ENCODE peak calls at places on chromosomes 5 and 9, in nine cellular contexts. X is ovary, B is H1, D is sigmoid colon, F is stomach, Y is tibial nerve, P is SK-N-SH, Q is K562, I is transverse colon. G is an unnamed sample.

GRCh38 chr5:57066921-57067914 is 106.6 kb upstream of the GPBP1 start:
- DNase-seq in X (no peak), B (no peak), D (no peak), F (no peak), Y (no peak), P (no peak), Q (peak; percentile 42), I (no peak), G (no peak)

GRCh38 chr5:92634883-92635282 is 946.1 kb downstream of the NR2F1-AS1 start:
- DNase-seq in X (no peak), B (no peak), D (no peak), F (no peak), Y (no peak), P (no peak), Q (no peak), I (peak; percentile 7), G (no peak)

GRCh38 chr9:16221822-16222547 is 648.5 kb downstream of the BNC2 start:
- DNase-seq in X (no peak), B (no peak), D (no peak), F (no peak), Y (no peak), P (no peak), Q (no peak), I (no peak), G (no peak)

GRCh38 chr9:98957826-98958225 is 14.1 kb downstream of the COL15A1 start:
- DNase-seq in X (peak; percentile 55), B (no peak), D (no peak), F (no peak), Y (no peak), P (no peak), Q (no peak), I (no peak), G (no peak)

GRCh38 chr5:20286512-20286911 is 298.5 kb upstream of the CDH18 start:
- DNase-seq in X (no peak), B (no peak), D (no peak), F (no peak), Y (no peak), P (no peak), Q (no peak), I (no peak), G (no peak)

GRCh38 chr5:151682751-151683331 is 3.9 kb downstream of the SPARC start:
- DNase-seq in X (peak; percentile 72), B (no peak), D (no peak), F (no peak), Y (no peak), P (no peak), Q (no peak), I (no peak), G (no peak)

GRCh38 chr5:66565878-66566277 is 30.3 kb upstream of the MAST4 start:
- DNase-seq in X (no peak), B (no peak), D (no peak), F (no peak), Y (no peak), P (no peak), Q (no peak), I (no peak), G (no peak)

GRCh38 chr9:95822583-95823431 is 52.7 kb upstream of the ERCC6L2 start:
- DNase-seq in X (no peak), B (no peak), D (no peak), F (no peak), Y (no peak), P (no peak), Q (no peak), I (no peak), G (no peak)

GRCh38 chr5:55564716-55565115 is 30.0 kb upstream of the PLPP1 start:
- DNase-seq in X (no peak), B (no peak), D (no peak), F (no peak), Y (no peak), P (no peak), Q (no peak), I (no peak), G (no peak)

GRCh38 chr5:109907751-109908150 is 218.0 kb downstream of the MAN2A1 start:
- DNase-seq in X (no peak), B (no peak), D (no peak), F (no peak), Y (peak; percentile 23), P (no peak), Q (no peak), I (no peak), G (no peak)

GRCh38 chr9:14313378-14313940 is 482 bp downstream of the NFIB start:
- DNase-seq in X (no peak), B (no peak), D (no peak), F (peak; percentile 38), Y (no peak), P (no peak), Q (peak; percentile 8), I (peak; percentile 33), G (no peak)

GRCh38 chr5:141747152-141747640 is 65.2 kb upstream of the ARAP3 start:
- DNase-seq in X (peak; percentile 47), B (peak; percentile 50), D (peak; percentile 87), F (peak; percentile 78), Y (peak; percentile 53), P (peak; percentile 91), Q (peak; percentile 25), I (peak; percentile 51), G (no peak)

GRCh38 chr9:80059979-80060378 is 488.2 kb downstream of the TLE4 start:
- DNase-seq in X (no peak), B (no peak), D (no peak), F (no peak), Y (no peak), P (no peak), Q (no peak), I (no peak), G (no peak)

GRCh38 chr5:16862777-16863176 is 73.3 kb downstream of the MYO10 start:
- DNase-seq in X (no peak), B (no peak), D (no peak), F (no peak), Y (no peak), P (no peak), Q (no peak), I (no peak), G (no peak)

GRCh38 chr5:95817430-95817829 is 5.1 kb downstream of the GLRX start:
- DNase-seq in X (no peak), B (no peak), D (no peak), F (no peak), Y (no peak), P (no peak), Q (no peak), I (peak; percentile 58), G (no peak)

DNA sequence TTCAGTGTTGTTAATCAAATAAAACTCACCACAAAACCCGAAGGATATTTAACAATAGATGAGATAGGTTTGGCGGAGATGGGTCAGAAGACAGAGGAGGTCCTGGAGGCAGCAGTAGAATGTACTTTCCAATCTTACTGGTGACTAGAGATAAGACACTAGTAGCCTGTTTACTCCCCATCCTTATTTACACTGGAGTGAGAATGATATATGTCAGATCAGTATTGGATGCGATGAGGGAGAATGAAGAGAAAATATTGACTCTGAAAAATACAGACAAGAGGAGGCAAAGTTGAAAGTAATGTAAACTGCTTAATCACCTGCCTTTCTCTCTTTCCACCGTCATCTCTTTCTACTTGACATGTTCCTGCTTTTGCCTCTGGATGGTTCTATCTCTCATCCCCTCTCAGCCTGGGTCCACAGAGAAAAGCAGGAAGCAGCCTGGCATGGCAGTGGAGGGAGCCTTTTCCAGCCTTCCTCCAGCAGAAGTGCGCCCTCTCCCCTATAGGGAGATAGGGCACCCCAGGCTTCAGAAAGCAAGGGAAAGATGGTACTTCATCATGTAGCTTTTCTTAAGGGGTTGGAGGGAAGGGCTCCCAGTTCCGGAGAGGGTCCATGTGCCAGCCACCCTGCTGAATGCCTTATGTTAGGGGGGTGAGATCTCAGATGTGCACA is 11.1 kb downstream of the PALM2AKAP2 start:
- DNase-seq in X (no peak), B (no peak), D (no peak), F (no peak), Y (no peak), P (no peak), Q (no peak), I (no peak), G (no peak)
- H3K27me3 ChIP-seq in X (no peaks in the 10 kb centered on the region), B (no peaks in the 10 kb centered on the region), D (no peaks in the 10 kb centered on the region), F (no peaks in the 10 kb centered on the region), Y (no peaks in the 10 kb centered on the region), P (no peaks in the 10 kb centered on the region), Q (no peaks in the 10 kb centered on the region), I (no peaks in the 10 kb centered on the region), G (no peaks in the 10 kb centered on the region)

DNA sequence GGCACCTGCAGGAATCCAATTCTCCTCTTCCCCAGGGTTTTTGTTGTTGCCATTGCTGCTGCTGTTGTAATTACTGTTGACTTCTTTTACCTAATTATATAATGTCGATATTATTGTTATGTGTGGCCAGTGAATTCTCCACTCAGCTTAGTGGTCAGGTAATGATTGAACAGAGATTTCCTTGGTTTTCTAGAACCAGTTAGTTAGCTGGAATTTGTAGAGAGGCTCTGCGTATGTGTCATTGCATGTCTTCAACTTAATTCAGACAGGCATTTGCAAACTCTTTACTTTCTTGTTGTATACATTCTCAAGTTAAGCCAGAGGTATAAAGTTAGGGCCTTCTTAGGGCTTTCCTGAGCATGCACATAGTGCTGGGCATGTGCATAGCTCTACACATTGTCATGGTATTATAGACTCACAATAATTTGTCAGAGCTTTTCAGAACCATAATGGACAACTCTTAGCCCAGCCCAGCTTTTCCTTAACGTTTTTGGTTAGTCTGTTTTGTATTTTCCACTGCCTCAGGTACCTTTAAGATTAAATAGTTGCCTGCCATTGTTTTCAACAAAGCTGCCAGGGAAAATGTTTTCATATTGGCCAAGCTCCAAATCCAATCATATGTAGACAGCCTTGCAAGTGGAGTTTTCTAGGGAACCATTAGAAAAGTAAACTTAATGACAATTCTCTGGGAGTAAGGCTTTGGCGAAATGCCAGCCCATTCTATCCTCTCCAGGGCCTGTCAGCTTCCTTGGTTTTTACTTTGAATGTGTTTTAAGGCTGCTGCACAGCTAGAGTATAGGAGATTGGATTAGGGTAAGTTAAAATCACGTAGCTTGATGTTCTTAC is 68.1 kb downstream of the UBE2R2 start:
- DNase-seq in X (peak; percentile 49), B (no peak), D (no peak), F (peak; percentile 55), Y (peak; percentile 19), P (peak; percentile 12), Q (no peak), I (peak; percentile 26), G (no peak)
- TF ChIP-seq EP300 in X (no peak), B (no peak), D (no peak), F (no peak), Y (no peak), P (no peak), Q (no peak), I (no peak), G (no peak)

GRCh38 chr5:173278172-173278571 is 43.2 kb upstream of the NKX2-5 start:
- DNase-seq in X (no peak), B (no peak), D (no peak), F (no peak), Y (no peak), P (no peak), Q (no peak), I (no peak), G (no peak)
- H3K27me3 ChIP-seq in X (no peaks in the 10 kb centered on the region), B (peaks cover 9% of the 10 kb centered on the region), D (peaks cover 5% of the 10 kb centered on the region), F (peaks cover 8% of the 10 kb centered on the region), Y (no peaks in the 10 kb centered on the region), P (no peaks in the 10 kb centered on the region), Q (peaks cover 6% of the 10 kb centered on the region), I (peaks cover 42% of the 10 kb centered on the region), G (peaks cover 31% of the 10 kb centered on the region)

DNA sequence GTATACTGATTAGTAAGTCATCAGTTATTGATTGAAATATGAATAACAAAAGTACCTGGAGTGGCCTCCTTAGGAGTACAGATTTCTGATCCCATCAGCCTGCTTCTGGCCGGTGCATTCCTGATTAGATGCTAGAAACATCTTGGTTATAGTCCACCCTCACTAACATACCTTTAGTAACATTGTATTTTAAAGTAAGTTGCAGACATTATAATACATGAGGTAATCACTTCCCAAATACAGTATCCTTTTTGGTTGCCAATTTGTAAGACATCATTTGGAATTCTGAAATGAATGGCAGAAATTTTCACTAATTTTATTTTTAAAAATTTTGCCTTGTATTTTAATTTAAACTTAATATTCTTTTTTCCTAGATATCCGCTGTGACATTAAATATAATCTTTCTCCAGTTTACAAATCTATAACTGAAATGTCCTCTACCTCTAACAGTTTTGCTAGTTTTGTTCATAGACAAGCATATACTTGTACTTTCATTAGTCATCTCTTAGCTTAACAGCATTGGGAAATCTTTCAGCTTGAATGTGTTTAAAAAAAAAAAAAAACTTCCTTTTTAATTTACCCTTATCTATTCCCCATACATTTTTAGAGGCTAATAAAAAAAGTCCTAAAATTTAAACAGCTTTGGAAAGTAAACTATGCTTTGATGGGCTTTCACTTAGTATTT is 178.9 kb downstream of the XRCC4 start:
- DNase-seq in X (no peak), B (no peak), D (no peak), F (no peak), Y (no peak), P (no peak), Q (no peak), I (no peak), G (no peak)
- TF ChIP-seq EP300 in X (no peak), B (no peak), D (no peak), F (no peak), Y (no peak), P (no peak), Q (no peak), I (no peak), G (no peak)

G was measured in suprapubic skin.